ENCODE peak calls at places on chromosomes 4 and X, in nine cellular contexts. N is fibroblast of pulmonary artery, H is B cell, B is AG09309, Y is bronchial epithelial cell, F is PC-3, D is ascending aorta, V is prostate gland, I is endodermal cell. G is an unnamed sample.
A peak's percentile ranks its signal among the peaks of the same experiment; 100 is the strongest.

GRCh38 chr4:127140306-127140705 is 492.5 kb upstream of the INTU start:
- DNase-seq in Y (peak; percentile 55), B (no peak), N (no peak), D (no peak), I (no peak), H (no peak), V (no peak), F (peak; percentile 41), G (no peak)

GRCh38 chr4:181761130-181761529 is 482.1 kb upstream of the TENM3 start:
- DNase-seq in F (no peak), D (no peak), I (no peak), B (no peak), Y (no peak), V (no peak), H (no peak), N (peak; percentile 24), G (no peak)

GRCh38 chr4:48078862-48079655 is 55.0 kb downstream of the TXK start:
- DNase-seq in H (no peak), F (peak; percentile 54), V (no peak), B (no peak), D (no peak), I (no peak), Y (no peak), N (no peak), G (no peak)

GRCh38 chr4:100797791-100798190 is 280.0 kb upstream of the EMCN start:
- DNase-seq in D (no peak), I (no peak), Y (no peak), F (no peak), H (no peak), B (peak; percentile 17), V (no peak), N (peak; percentile 27), G (no peak)

GRCh38 chr4:14193601-14194000 is 566.1 kb upstream of the BOD1L1 start:
- DNase-seq in H (no peak), V (no peak), I (no peak), B (no peak), Y (no peak), D (no peak), N (no peak), F (no peak), G (no peak)

GRCh38 chrX:5672099-5672498 is 556.6 kb downstream of the NLGN4X start:
- DNase-seq in Y (no peak), D (no peak), F (no peak), H (no peak), I (no peak), B (no peak), N (no peak), V (no peak), G (no peak)

GRCh38 chr4:140730108-140730507 is 26.1 kb downstream of the TBC1D9 start:
- DNase-seq in F (no peak), I (no peak), B (no peak), H (no peak), Y (no peak), V (no peak), N (no peak), D (no peak), G (no peak)

GRCh38 chr4:8303485-8304281 is 34.1 kb downstream of the HTRA3 start:
- DNase-seq in H (no peak), N (peak; percentile 95), I (peak; percentile 43), B (peak; percentile 79), V (no peak), Y (peak; percentile 82), D (no peak), F (peak; percentile 90), G (no peak)

GRCh38 chrX:41350976-41351569 is 17.1 kb downstream of the DDX3X start:
- DNase-seq in Y (no peak), B (no peak), I (peak; percentile 43), V (no peak), N (peak; percentile 27), H (no peak), D (no peak), F (peak; percentile 9), G (no peak)

GRCh38 chr4:36676139-36677050 is 395.0 kb downstream of the DTHD1 start:
- DNase-seq in D (no peak), Y (peak; percentile 68), H (no peak), B (no peak), N (peak; percentile 7), F (no peak), I (no peak), V (no peak), G (no peak)

GRCh38 chr4:1024882-1025552 is 13.6 kb downstream of the FGFRL1 start:
- DNase-seq in V (no peak), H (no peak), B (no peak), N (no peak), F (no peak), I (no peak), Y (no peak), D (no peak), G (no peak)

DNA sequence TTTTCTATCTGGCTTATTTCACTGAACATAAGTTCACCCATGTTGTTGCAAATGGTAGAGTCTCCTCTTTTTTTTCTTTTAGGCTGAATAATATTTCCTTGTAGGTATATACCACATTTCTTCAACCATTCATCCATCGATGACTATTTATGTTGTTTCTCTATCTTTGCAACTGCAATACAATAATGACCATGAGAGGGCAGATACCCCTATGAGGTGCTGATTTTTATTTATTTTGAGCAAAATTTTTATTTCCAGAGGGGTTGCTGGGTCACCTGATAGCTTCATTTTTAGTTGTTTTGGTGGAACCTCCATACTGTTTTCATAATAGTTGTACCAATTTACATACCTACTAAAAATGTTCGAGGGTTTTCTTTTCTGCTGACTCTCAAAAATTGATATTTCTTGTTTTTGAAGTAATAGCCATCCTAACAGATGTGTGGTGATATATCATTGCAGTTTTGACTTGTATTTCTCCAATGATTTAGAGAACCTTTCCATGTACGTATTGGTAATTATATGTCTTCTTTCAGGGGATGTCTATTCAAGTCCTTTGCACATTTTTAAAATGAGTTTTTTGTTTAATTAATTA is 1697.0 kb downstream of the PCDH7 start:
- DNase-seq in D (no peak), V (no peak), B (no peak), N (peak; percentile 12), Y (no peak), H (no peak), F (peak; percentile 30), I (no peak), G (no peak)
- TF ChIP-seq CTCF in D (no peak), V (no peak), B (no peak), N (peak; percentile 48), Y (peak; percentile 11), H (no peak), F (peak; percentile 56), I (peak; percentile 73), G (peak; percentile 35)

GRCh38 chr4:132332932-132333722 is 816.0 kb upstream of the PCDH10 start:
- DNase-seq in H (no peak), N (peak; percentile 20), V (no peak), B (no peak), D (no peak), I (no peak), Y (peak; percentile 5), F (peak; percentile 21), G (no peak)
- TF ChIP-seq CTCF in H (no peak), N (peak; percentile 35), V (no peak), B (no peak), D (no peak), I (peak; percentile 78), Y (no peak), F (peak; percentile 57), G (peak; percentile 65)

DNA sequence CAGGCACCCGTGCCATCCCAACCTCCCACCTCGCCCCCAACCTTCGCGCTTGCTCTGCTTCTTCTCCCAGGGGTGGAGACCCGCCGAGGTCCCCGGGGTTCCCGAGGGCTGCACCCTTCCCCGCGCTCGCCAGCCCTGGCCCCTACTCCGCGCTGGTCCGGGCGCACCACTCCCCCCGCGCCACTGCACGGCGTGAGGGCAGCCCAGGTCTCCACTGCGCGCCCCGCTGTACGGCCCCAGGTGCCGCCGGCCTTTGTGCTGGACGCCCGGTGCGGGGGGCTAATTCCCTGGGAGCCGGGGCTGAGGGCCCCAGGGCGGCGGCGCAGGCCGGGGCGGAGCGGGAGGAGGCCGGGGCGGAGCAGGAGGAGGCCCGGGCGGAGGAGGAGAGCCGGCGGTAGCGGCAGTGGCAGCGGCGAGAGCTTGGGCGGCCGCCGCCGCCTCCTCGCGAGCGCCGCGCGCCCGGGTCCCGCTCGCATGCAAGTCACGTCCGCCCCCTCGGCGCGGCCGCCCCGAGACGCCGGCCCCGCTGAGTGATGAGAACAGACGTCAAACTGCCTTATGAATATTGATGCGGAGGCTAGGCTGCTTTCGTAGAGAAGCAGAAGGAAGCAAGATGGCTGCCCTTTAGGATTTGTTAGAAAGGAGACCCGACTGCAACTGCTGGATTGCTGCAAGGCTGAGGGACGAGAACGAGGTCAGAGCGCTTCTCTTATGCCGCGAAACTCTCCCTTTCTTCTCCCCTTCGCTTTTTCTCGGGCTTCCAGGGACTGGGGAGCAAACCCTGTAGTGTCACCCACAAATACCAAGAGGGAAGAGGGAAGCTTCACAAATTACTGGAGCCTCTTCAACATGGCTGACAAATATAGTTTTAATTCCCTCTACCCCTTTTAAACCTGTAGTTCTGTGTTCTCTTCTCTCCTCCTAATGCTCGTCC is at the start of gene TET2:
- DNase-seq in I (peak; percentile 81), N (peak; percentile 90), H (peak; percentile 89), Y (peak; percentile 77), V (peak; percentile 79), D (peak; percentile 46), B (peak; percentile 46), F (peak; percentile 72), G (peak; percentile 80)
- TF ChIP-seq CTCF in I (no peak), N (no peak), H (no peak), Y (no peak), V (no peak), D (no peak), B (no peak), F (no peak), G (no peak)

GRCh38 chr4:139018501-139018900 is 2.9 kb downstream of the NOCT start:
- DNase-seq in Y (peak; percentile 23), F (no peak), I (no peak), B (no peak), N (no peak), H (no peak), V (no peak), D (no peak), G (no peak)

GRCh38 chr4:139015948-139016451 is 419 bp downstream of the NOCT start:
- DNase-seq in N (no peak), B (no peak), Y (no peak), F (no peak), H (no peak), D (no peak), V (peak; percentile 33), I (peak; percentile 73), G (no peak)

GRCh38 chr4:139014391-139015268 is 951 bp upstream of the NOCT start:
- DNase-seq in I (peak; percentile 57), F (peak; percentile 89), B (peak; percentile 82), D (no peak), N (peak; percentile 97), V (no peak), Y (peak; percentile 98), H (no peak), G (no peak)

GRCh38 chr4:139017861-139018260 is 2.3 kb downstream of the NOCT start:
- DNase-seq in Y (no peak), B (no peak), V (no peak), D (no peak), I (no peak), H (no peak), F (peak; percentile 6), N (peak; percentile 49), G (no peak)

DNA sequence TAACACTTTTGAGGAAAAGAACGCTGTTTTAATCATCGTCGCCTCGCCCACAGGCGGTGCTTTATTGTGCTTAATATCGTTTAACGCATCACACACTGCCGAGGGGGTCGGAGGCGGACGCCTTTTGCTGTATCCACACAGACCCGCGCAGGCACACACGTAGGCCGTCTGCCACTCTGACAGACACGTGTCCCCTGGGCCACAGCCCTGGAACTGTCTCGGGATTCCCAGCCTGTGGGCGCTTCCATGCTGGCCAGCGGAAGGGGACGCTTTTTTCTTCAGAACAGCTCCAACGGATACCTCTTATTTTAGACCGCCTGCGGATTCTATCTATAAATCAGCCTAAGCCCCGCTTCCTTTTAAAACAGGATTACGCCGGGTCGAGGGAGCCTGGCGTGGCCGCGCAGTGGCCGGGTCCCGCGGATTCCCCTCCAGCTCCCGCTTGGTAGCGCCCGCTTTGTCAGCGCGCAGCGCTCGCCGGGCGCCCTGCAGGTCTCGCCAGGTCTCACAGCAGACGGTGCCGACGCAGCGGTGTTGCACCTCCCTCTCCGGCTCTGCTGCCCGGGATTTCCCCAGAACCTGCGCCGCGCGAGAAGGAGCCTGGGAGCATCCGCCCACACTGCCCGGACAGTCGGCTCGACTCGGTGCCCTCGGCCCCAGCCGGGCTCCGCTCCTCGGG is at the start of gene NOCT:
- DNase-seq in H (peak; percentile 95), B (peak; percentile 70), I (peak; percentile 93), F (peak; percentile 84), N (peak; percentile 95), D (peak; percentile 67), Y (peak; percentile 83), V (peak; percentile 89), G (peak; percentile 91)
- TF ChIP-seq CTCF in H (no peak), B (no peak), I (peak; percentile 15), F (no peak), N (no peak), D (peak; percentile 24), Y (peak; percentile 17), V (peak; percentile 60), G (no peak)

G was measured in glutamatergic neuron.